ENCODE peak calls at places on chromosome 1, in six cellular contexts. B is choroid plexus epithelial cell; I is adrenal gland; J is stimulated activated CD4-positive, alpha-beta T cell treated with anti-CD3 and anti-CD28 coated beads, TNF-alpha, amount 100 ng/mL, for 4 hours; U is mesothelial cell of epicardium; H is activated T-cell treated with anti-CD3 and anti-CD28 coated beads, Interleukin-2, amount 50 U/mL, for 1 hour. W is an unnamed sample.
A peak's percentile ranks its signal among the peaks of the same experiment; 100 is the strongest.

GRCh38 chr1:211326528-211327340 is at the start of gene TRAF5:
- DNase-seq in B (peak; percentile 64), I (peak; percentile 64), J (peak; percentile 32), U (peak; percentile 48), H (peak; percentile 70), W (peak; percentile 77)

GRCh38 chr1:234598974-234599616 is 10.9 kb downstream of the IRF2BP2 start:
- DNase-seq in B (peak; percentile 47), I (peak; percentile 63), J (no peak), U (no peak), H (no peak), W (no peak)

GRCh38 chr1:55259906-55260608 is 44.9 kb upstream of the USP24 start:
- DNase-seq in B (no peak), I (no peak), J (no peak), U (no peak), H (no peak), W (no peak)

GRCh38 chr1:98702976-98703375 is 41.5 kb downstream of the SNX7 start:
- DNase-seq in B (peak; percentile 68), I (no peak), J (no peak), U (no peak), H (no peak), W (no peak)

GRCh38 chr1:84726593-84727275 is 36.5 kb upstream of the SSX2IP start:
- DNase-seq in B (peak; percentile 10), I (no peak), J (no peak), U (no peak), H (no peak), W (no peak)

GRCh38 chr1:27570823-27571222 is 33.1 kb downstream of the AHDC1 start:
- DNase-seq in B (no peak), I (no peak), J (no peak), U (no peak), H (no peak), W (no peak)

GRCh38 chr1:183806086-183806485 is 1.2 kb downstream of the RGL1 start:
- DNase-seq in B (peak; percentile 63), I (no peak), J (no peak), U (no peak), H (no peak), W (no peak)

GRCh38 chr1:201555593-201555945 is 16.6 kb downstream of the NAV1 start:
- DNase-seq in B (no peak), I (no peak), J (no peak), U (no peak), H (no peak), W (no peak)

GRCh38 chr1:226738421-226738994 is 574 bp downstream of the ITPKB start:
- DNase-seq in B (peak; percentile 47), I (peak; percentile 34), J (peak; percentile 35), U (no peak), H (no peak), W (peak; percentile 70)

GRCh38 chr1:216314369-216315095 is 108.7 kb downstream of the USH2A start:
- DNase-seq in B (peak; percentile 55), I (no peak), J (no peak), U (no peak), H (no peak), W (no peak)

GRCh38 chr1:165633624-165634023 is 2.6 kb downstream of the MGST3 start:
- DNase-seq in B (no peak), I (no peak), J (no peak), U (no peak), H (no peak), W (no peak)

GRCh38 chr1:81950037-81950436 is 149.3 kb downstream of the ADGRL2 start:
- DNase-seq in B (no peak), I (no peak), J (no peak), U (no peak), H (no peak), W (no peak)

GRCh38 chr1:10196991-10197390 is 13.4 kb upstream of the KIF1B start:
- DNase-seq in B (no peak), I (peak; percentile 36), J (no peak), U (no peak), H (no peak), W (no peak)

GRCh38 chr1:116361648-116362047 is 11.4 kb upstream of the ATP1A1 start:
- DNase-seq in B (no peak), I (no peak), J (no peak), U (no peak), H (no peak), W (no peak)

GRCh38 chr1:117826551-117827078 is 102.8 kb downstream of the GDAP2 start:
- DNase-seq in B (peak; percentile 80), I (peak; percentile 75), J (no peak), U (no peak), H (no peak), W (no peak)

GRCh38 chr1:4730078-4730477 is 75.7 kb downstream of the AJAP1 start:
- DNase-seq in B (no peak), I (no peak), J (no peak), U (no peak), H (no peak), W (no peak)

GRCh38 chr1:25688390-25689119 is 72.0 kb downstream of the MAN1C1 start:
- DNase-seq in B (peak; percentile 38), I (peak; percentile 54), J (no peak), U (no peak), H (no peak), W (no peak)

GRCh38 chr1:14549897-14550635 is 48.4 kb upstream of the KAZN start:
- DNase-seq in B (no peak), I (no peak), J (no peak), U (no peak), H (no peak), W (no peak)

GRCh38 chr1:222529181-222529580 is 18.7 kb downstream of the HHIPL2 start:
- DNase-seq in B (no peak), I (no peak), J (no peak), U (no peak), H (no peak), W (no peak)

W was measured in activated naive CD8-positive, alpha-beta T cell treated with anti-CD3 and anti-CD28 coated beads, Interleukin-2, amount 10 ng/mL, durations not matched to agents 7 days and 5 days.